ENCODE peak calls at places on chromosomes 13 and 19, in eight cellular contexts. N is ascending aorta, T is cardiac fibroblast, D is psoas muscle, A is Calu3, G is GM10248, K is AG09319, L is WERI-Rb-1. S is an unnamed sample.

GRCh38 chr19:2461751-2462634 is 5.2 kb upstream of the LMNB2 start:
- DNase-seq in N (no peak), T (peak), D (peak), A (peak), G (peak), K (no peak), L (no peak), S (peak)

GRCh38 chr13:46100191-46100877 is 4.5 kb downstream of the CPB2 start:
- DNase-seq in N (no peak), T (peak), D (no peak), A (no peak), G (peak), K (no peak), L (no peak), S (no peak)

GRCh38 chr19:58544591-58545285 is 874 bp downstream of the TRIM28 start:
- DNase-seq in N (no peak), T (peak), D (no peak), A (peak), G (peak), K (no peak), L (no peak), S (peak)

GRCh38 chr13:49533586-49534269 is 38.0 kb downstream of the PHF11 start:
- DNase-seq in N (no peak), T (no peak), D (no peak), A (no peak), G (no peak), K (no peak), L (no peak), S (no peak)

GRCh38 chr19:42695811-42696503 is 44.3 kb downstream of the PSG3 start:
- DNase-seq in N (no peak), T (no peak), D (no peak), A (no peak), G (no peak), K (no peak), L (no peak), S (no peak)

GRCh38 chr19:53076984-53077383 is 26.2 kb downstream of the ZNF160 start:
- DNase-seq in N (no peak), T (peak), D (peak), A (no peak), G (no peak), K (no peak), L (peak), S (peak)

GRCh38 chr13:35157143-35157755 is 215.2 kb downstream of the NBEA start:
- DNase-seq in N (no peak), T (peak), D (no peak), A (peak), G (peak), K (no peak), L (peak), S (no peak)

GRCh38 chr13:113091211-113091771 is 14.3 kb upstream of the F7 start:
- DNase-seq in N (no peak), T (no peak), D (no peak), A (no peak), G (no peak), K (no peak), L (no peak), S (peak)

GRCh38 chr19:30518965-30519606 is 146.9 kb downstream of the ZNF536 start:
- DNase-seq in N (no peak), T (no peak), D (no peak), A (no peak), G (no peak), K (no peak), L (no peak), S (no peak)

GRCh38 chr19:4052114-4052992 is 14.3 kb downstream of the ZBTB7A start:
- DNase-seq in N (no peak), T (peak), D (peak), A (peak), G (no peak), K (no peak), L (no peak), S (no peak)

GRCh38 chr13:80215368-80215767 is 125.6 kb downstream of the SPRY2 start:
- DNase-seq in N (no peak), T (peak), D (no peak), A (no peak), G (no peak), K (peak), L (no peak), S (no peak)

GRCh38 chr19:30064776-30065494 is 122.9 kb downstream of the URI1 start:
- DNase-seq in N (peak), T (no peak), D (no peak), A (no peak), G (no peak), K (no peak), L (no peak), S (no peak)

GRCh38 chr13:97241761-97242160 is 19.6 kb downstream of the MBNL2 start:
- DNase-seq in N (no peak), T (no peak), D (no peak), A (no peak), G (no peak), K (no peak), L (no peak), S (no peak)

GRCh38 chr19:28406237-28406596 is 806.7 kb downstream of the UQCRFS1 start:
- DNase-seq in N (no peak), T (no peak), D (no peak), A (no peak), G (no peak), K (no peak), L (no peak), S (no peak)

GRCh38 chr19:1522838-1523237 is 1.0 kb upstream of the PLK5 start:
- DNase-seq in N (no peak), T (no peak), D (no peak), A (no peak), G (no peak), K (no peak), L (no peak), S (no peak)

GRCh38 chr13:100913143-100913542 is 238.5 kb upstream of the TMTC4 start:
- DNase-seq in N (no peak), T (no peak), D (no peak), A (no peak), G (no peak), K (no peak), L (no peak), S (no peak)

GRCh38 chr13:99467764-99468163 is 33.5 kb upstream of the TM9SF2 start:
- DNase-seq in N (no peak), T (peak), D (no peak), A (peak), G (no peak), K (no peak), L (no peak), S (no peak)

GRCh38 chr13:39023761-39024160 is 14.1 kb downstream of the PROSER1 start:
- DNase-seq in N (no peak), T (no peak), D (no peak), A (peak), G (no peak), K (no peak), L (no peak), S (no peak)

GRCh38 chr13:98105929-98106336 is 37.0 kb upstream of the FARP1 start:
- DNase-seq in N (no peak), T (peak), D (no peak), A (no peak), G (no peak), K (no peak), L (no peak), S (no peak)

GRCh38 chr13:40442826-40443225 is 223.6 kb downstream of the FOXO1 start:
- DNase-seq in N (no peak), T (no peak), D (no peak), A (no peak), G (no peak), K (no peak), L (no peak), S (no peak)

GRCh38 chr13:29940715-29941114 is 90.3 kb upstream of the UBL3 start:
- DNase-seq in N (no peak), T (no peak), D (no peak), A (no peak), G (no peak), K (no peak), L (no peak), S (no peak)

GRCh38 chr13:112058519-112058873 is 8.5 kb upstream of the SOX1 start:
- DNase-seq in N (no peak), T (no peak), D (no peak), A (no peak), G (no peak), K (no peak), L (no peak), S (no peak)

GRCh38 chr19:56751078-56751489 is 79.5 kb upstream of the ZNF835 start:
- DNase-seq in N (no peak), T (no peak), D (no peak), A (no peak), G (no peak), K (no peak), L (no peak), S (peak)

GRCh38 chr13:28750187-28751045 is 31.6 kb upstream of the SLC46A3 start:
- DNase-seq in N (no peak), T (peak), D (no peak), A (no peak), G (no peak), K (no peak), L (no peak), S (no peak)

GRCh38 chr13:62997696-62998095 is 1582.0 kb upstream of the PCDH20 start:
- DNase-seq in N (no peak), T (no peak), D (no peak), A (no peak), G (no peak), K (no peak), L (no peak), S (no peak)

GRCh38 chr19:45758921-45759320 is 10.1 kb downstream of the SIX5 start:
- DNase-seq in N (no peak), T (no peak), D (no peak), A (no peak), G (no peak), K (no peak), L (no peak), S (no peak)

GRCh38 chr13:39767791-39768564 is 112.5 kb downstream of the COG6 start:
- DNase-seq in N (no peak), T (no peak), D (no peak), A (no peak), G (no peak), K (no peak), L (no peak), S (no peak)

GRCh38 chr13:106401081-106401480 is 134.4 kb downstream of the EFNB2 start:
- DNase-seq in N (no peak), T (no peak), D (no peak), A (no peak), G (no peak), K (no peak), L (no peak), S (no peak)

GRCh38 chr19:737591-738093 is 13.3 kb upstream of the MISP start:
- DNase-seq in N (no peak), T (peak), D (peak), A (peak), G (peak), K (no peak), L (peak), S (peak)

GRCh38 chr13:27659466-27659865 is 37.8 kb downstream of the POLR1D start:
- DNase-seq in N (no peak), T (no peak), D (no peak), A (no peak), G (no peak), K (no peak), L (no peak), S (no peak)

GRCh38 chr13:113970810-113971470 is 2.9 kb downstream of the C13orf46 start:
- DNase-seq in N (peak), T (peak), D (peak), A (peak), G (no peak), K (no peak), L (no peak), S (no peak)

GRCh38 chr19:55613396-55613795 is 7.9 kb downstream of the ZNF865 start:
- DNase-seq in N (no peak), T (no peak), D (no peak), A (no peak), G (no peak), K (no peak), L (no peak), S (no peak)

GRCh38 chr19:46042252-46042883 is 1.6 kb upstream of the IGFL4 start:
- DNase-seq in N (no peak), T (no peak), D (no peak), A (no peak), G (no peak), K (no peak), L (no peak), S (no peak)

GRCh38 chr19:548841-549830 is 5.3 kb downstream of the GZMM start:
- DNase-seq in N (no peak), T (no peak), D (no peak), A (no peak), G (no peak), K (no peak), L (no peak), S (no peak)

GRCh38 chr13:77489566-77490337 is 45.8 kb upstream of the SCEL start:
- DNase-seq in N (no peak), T (no peak), D (no peak), A (no peak), G (no peak), K (no peak), L (no peak), S (no peak)

GRCh38 chr13:77494226-77494625 is 41.3 kb upstream of the SCEL start:
- DNase-seq in N (no peak), T (no peak), D (no peak), A (no peak), G (no peak), K (no peak), L (no peak), S (no peak)

DNA sequence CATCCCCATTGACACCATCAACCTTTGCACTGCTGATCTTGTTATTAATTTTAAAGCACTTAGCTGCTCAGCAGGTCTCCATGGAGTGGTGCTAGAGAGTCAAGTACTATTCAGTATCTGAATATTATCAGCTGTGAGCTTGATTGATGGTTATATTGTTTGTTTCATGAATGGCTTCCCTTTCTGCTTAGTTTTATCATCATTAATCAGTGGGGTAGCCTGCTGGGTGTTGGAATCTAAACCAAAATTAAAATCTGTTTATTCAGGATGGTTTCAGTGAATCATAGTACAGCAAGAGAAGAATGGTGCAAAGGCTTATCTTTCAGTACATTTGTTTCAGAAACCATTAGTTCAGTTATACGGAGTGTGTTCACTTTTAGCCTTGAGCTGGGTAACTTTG is 42.5 kb upstream of the SCEL start:
- DNase-seq in N (no peak), T (peak), D (no peak), A (peak), G (peak), K (no peak), L (no peak), S (no peak)
- TF ChIP-seq CTCF in N (peak), T (peak), D (peak), A (no peak), G (peak), K (peak), L (peak), S (no peak)

DNA sequence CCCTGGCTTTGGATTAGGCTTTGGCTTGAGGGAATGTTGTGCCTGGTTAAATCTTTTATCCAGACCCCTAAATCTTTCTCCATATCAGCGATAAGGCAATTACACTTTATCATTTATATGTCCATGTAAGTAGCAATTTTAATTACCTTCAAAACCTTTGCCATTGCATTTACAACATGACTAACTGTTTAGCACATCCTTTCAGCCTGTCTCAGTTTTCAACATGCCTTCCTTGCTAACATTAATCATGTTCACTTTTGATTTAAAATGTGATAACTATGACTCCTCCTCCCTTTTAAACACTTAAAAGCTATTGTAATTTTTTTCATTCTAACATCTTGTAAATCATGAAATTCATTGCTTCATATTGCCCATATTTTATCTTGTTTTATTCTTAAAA is 583.6 kb downstream of the SLITRK1 start:
- DNase-seq in N (no peak), T (no peak), D (no peak), A (no peak), G (no peak), K (no peak), L (no peak), S (no peak)
- TF ChIP-seq CTCF in N (no peak), T (no peak), D (no peak), A (no peak), G (no peak), K (no peak), L (no peak), S (no peak)

GRCh38 chr13:23567792-23568480 is 2.3 kb upstream of the TNFRSF19 start:
- DNase-seq in N (no peak), T (no peak), D (no peak), A (peak), G (no peak), K (no peak), L (peak), S (peak)
- TF ChIP-seq CTCF in N (no peak), T (no peak), D (peak), A (no peak), G (peak), K (no peak), L (peak), S (no peak)

GRCh38 chr13:92355213-92355612 is 871.4 kb upstream of the GPC6 start:
- DNase-seq in N (no peak), T (peak), D (no peak), A (no peak), G (no peak), K (no peak), L (peak), S (peak)
- TF ChIP-seq CTCF in N (no peak), T (peak), D (no peak), A (no peak), G (no peak), K (no peak), L (peak), S (no peak)

GRCh38 chr13:110801044-110801443 is 87.5 kb downstream of the ING1 start:
- DNase-seq in N (no peak), T (no peak), D (no peak), A (no peak), G (no peak), K (no peak), L (peak), S (no peak)
- TF ChIP-seq CTCF in N (no peak), T (no peak), D (no peak), A (no peak), G (no peak), K (no peak), L (peak), S (no peak)

GRCh38 chr13:36413161-36413560 is 19.1 kb upstream of the CCNA1 start:
- DNase-seq in N (no peak), T (no peak), D (no peak), A (no peak), G (no peak), K (no peak), L (no peak), S (no peak)
- TF ChIP-seq CTCF in N (no peak), T (no peak), D (no peak), A (no peak), G (no peak), K (no peak), L (no peak), S (no peak)